ENCODE peak calls at places on chromosome 2, in six cellular contexts. Q is IMR-90, V is neuronal stem cell, U is mesenchymal stem cell, I is H9, K is H1. F is an unnamed sample.
A peak's percentile ranks its signal among the peaks of the same experiment; 100 is the strongest.

GRCh38 chr2:222000326-222000725 is 298.5 kb downstream of the PAX3 start:
- DNase-seq in U (peak; percentile 83), I (no peak), K (no peak), V (no peak), Q (peak; percentile 95), F (peak; percentile 63)

GRCh38 chr2:240351826-240352426 is 83.5 kb upstream of the GPC1 start:
- DNase-seq in V (no peak), U (no peak), Q (no peak), I (no peak), K (no peak), F (no peak)

GRCh38 chr2:64581777-64582539 is 57.8 kb downstream of the AFTPH start:
- DNase-seq in K (no peak), I (no peak), U (no peak), Q (no peak), V (no peak), F (no peak)

GRCh38 chr2:66578853-66579158 is 143.9 kb downstream of the MEIS1 start:
- DNase-seq in K (no peak), Q (no peak), U (no peak), V (no peak), I (no peak), F (no peak)

GRCh38 chr2:83584674-83585073 is 874.4 kb downstream of the SUCLG1 start:
- DNase-seq in U (no peak), Q (no peak), V (peak; percentile 49), I (no peak), K (peak; percentile 17), F (no peak)

GRCh38 chr2:86194751-86195054 is 559 bp downstream of the IMMT start:
- DNase-seq in V (no peak), I (peak; percentile 96), Q (no peak), U (no peak), K (peak; percentile 87), F (no peak)

GRCh38 chr2:227163445-227163997 is 484 bp downstream of the COL4A4 start:
- DNase-seq in Q (no peak), K (no peak), U (no peak), I (peak; percentile 36), V (no peak), F (no peak)

GRCh38 chr2:138175066-138175465 is 210.8 kb downstream of the HNMT start:
- DNase-seq in K (no peak), U (no peak), V (no peak), I (no peak), Q (no peak), F (no peak)

GRCh38 chr2:101986804-101987740 is 4.7 kb upstream of the IL1R2 start:
- DNase-seq in U (no peak), Q (no peak), K (no peak), V (no peak), I (no peak), F (no peak)

GRCh38 chr2:65530547-65531320 is 98.3 kb upstream of the SPRED2 start:
- DNase-seq in K (no peak), U (peak; percentile 46), Q (peak; percentile 50), V (no peak), I (no peak), F (no peak)

GRCh38 chr2:171482877-171483276 is 39.4 kb upstream of the CYBRD1 start:
- DNase-seq in U (no peak), I (peak; percentile 45), Q (peak; percentile 27), K (peak; percentile 5), V (peak; percentile 6), F (peak; percentile 89)

GRCh38 chr2:127066942-127067341 is 40.0 kb downstream of the BIN1 start:
- DNase-seq in K (no peak), U (no peak), I (no peak), Q (peak; percentile 23), V (no peak), F (no peak)

GRCh38 chr2:160294339-160294803 is 94.3 kb upstream of the ITGB6 start:
- DNase-seq in K (no peak), I (no peak), U (peak; percentile 91), Q (peak; percentile 92), V (no peak), F (peak; percentile 28)

GRCh38 chr2:217248312-217248935 is 388.6 kb upstream of the TNP1 start:
- DNase-seq in V (no peak), U (peak; percentile 53), K (no peak), Q (peak; percentile 74), I (peak; percentile 41), F (no peak)

GRCh38 chr2:95062247-95062646 is 36.7 kb downstream of the MAL start:
- DNase-seq in V (no peak), K (no peak), Q (no peak), U (no peak), I (no peak), F (no peak)

GRCh38 chr2:64650722-64651338 is 2.9 kb downstream of the SERTAD2 start:
- DNase-seq in K (no peak), I (no peak), V (no peak), Q (no peak), U (no peak), F (no peak)

GRCh38 chr2:159936471-159936870 is 125.9 kb downstream of the PLA2R1 start:
- DNase-seq in V (no peak), U (no peak), I (no peak), Q (no peak), K (no peak), F (no peak)

GRCh38 chr2:23554054-23554697 is 169.2 kb downstream of the KLHL29 start:
- DNase-seq in I (no peak), K (no peak), Q (no peak), U (no peak), V (no peak), F (no peak)

DNA sequence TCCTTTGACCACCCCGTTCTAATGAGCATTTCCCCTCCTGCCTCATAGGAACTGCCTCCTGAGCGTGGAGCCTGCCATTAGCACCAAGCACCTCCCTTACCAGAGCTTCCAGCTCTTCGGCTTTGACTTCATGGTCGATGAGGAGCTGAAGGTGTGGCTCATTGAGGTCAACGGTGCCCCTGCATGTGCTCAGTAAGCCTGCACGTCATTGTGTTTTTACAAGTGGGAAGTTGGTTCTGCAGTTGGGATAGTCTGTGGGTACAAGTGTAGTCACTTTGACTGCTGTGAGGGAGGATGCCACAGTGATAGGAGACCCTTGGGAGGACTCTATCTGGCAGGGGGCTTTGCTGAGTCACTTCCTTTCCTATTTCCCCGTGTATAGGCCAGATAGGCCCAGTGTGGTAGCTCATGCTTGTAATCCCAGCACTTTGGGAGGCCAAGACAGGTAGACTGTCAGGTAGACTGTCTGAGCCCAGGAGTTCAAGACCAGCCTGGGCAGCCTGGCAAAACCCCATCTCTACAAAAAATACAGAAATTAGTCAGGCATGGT is 22.0 kb upstream of the POLR1B start:
- DNase-seq in V (no peak), U (no peak), Q (no peak), K (no peak), I (no peak), F (no peak)
- H2AFZ ChIP-seq in V (no peak overlapping the region), U (no peak overlapping the region), Q (peak overlapping the region; percentile 41), K (no peak overlapping the region), I (no peak overlapping the region), F (no peak overlapping the region)

DNA sequence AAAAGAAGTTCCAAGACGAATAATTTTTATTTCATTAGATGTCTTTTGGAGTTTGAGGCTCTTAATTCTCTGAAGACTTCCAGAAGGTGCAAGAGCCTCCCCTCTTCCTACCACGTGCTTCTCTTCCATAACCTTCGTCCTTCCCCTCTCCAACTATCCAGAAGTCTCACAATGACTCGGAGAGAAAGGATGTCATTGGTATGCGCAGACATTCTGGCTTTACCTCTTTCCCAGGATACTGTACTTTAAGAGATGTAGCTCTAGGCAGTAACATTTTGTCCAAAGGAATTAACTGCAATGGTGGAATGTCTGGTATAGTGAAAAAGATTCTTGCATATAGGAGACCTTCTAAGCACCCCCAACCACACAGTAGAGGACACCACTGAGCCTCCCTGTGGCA is 249.0 kb upstream of the OSR1 start:
- DNase-seq in V (no peak), I (no peak), K (no peak), U (no peak), Q (peak; percentile 63), F (no peak)
- H3K18ac ChIP-seq in V (no peak overlapping the region), I (no peak overlapping the region), K (no peak overlapping the region), U (peak overlapping the region; percentile 10), Q (peak overlapping the region; percentile 56), F (no peak overlapping the region)

GRCh38 chr2:54559593-54560145 is 103.5 kb downstream of the SPTBN1 start:
- DNase-seq in V (no peak), I (no peak), U (peak; percentile 93), K (no peak), Q (peak; percentile 87), F (peak; percentile 58)
- H3K23ac ChIP-seq in V (no peak overlapping the region), I (no peak overlapping the region), U (no peak overlapping the region), K (no peak overlapping the region), Q (peak overlapping the region; percentile 94), F (no peak overlapping the region)

DNA sequence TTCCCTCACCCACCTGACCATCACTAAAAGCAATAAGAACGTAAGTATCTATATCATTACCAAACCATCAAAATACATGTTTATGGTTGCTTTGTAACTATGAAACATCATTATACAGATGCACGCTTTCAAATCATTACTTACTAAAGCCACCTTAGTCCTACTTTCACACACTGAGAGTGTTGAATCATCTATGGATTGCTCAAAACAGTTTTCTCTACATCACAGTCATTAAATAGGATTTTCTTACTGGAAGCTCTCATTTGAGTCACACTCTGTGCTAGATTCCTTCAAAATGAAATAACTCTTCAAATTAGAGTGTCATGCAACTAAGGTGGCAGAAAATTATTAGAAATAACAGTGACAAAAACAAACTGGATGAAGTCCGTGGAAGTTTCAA is 878.4 kb downstream of the CPS1 start:
- DNase-seq in K (no peak), I (no peak), Q (no peak), U (no peak), V (no peak), F (no peak)
- H2AFZ ChIP-seq in K (no peak overlapping the region), I (no peak overlapping the region), Q (no peak overlapping the region), U (no peak overlapping the region), V (no peak overlapping the region), F (no peak overlapping the region)

GRCh38 chr2:85132392-85132791 is 800 bp upstream of the TCF7L1 start:
- DNase-seq in U (no peak), K (no peak), I (no peak), V (no peak), Q (peak; percentile 39), F (peak; percentile 57)

GRCh38 chr2:85132834-85133637 is at the start of gene TCF7L1:
- DNase-seq in I (peak; percentile 92), V (peak; percentile 91), K (peak; percentile 51), U (peak; percentile 92), Q (peak; percentile 88), F (peak; percentile 54)

GRCh38 chr2:85133751-85134254 is 611 bp downstream of the TCF7L1 start:
- DNase-seq in K (no peak), I (no peak), U (peak; percentile 66), V (peak; percentile 41), Q (peak; percentile 46), F (peak; percentile 69)

GRCh38 chr2:85135066-85135914 is 2.1 kb downstream of the TCF7L1 start:
- DNase-seq in Q (no peak), U (no peak), V (peak; percentile 68), K (peak; percentile 89), I (peak; percentile 91), F (no peak)

DNA sequence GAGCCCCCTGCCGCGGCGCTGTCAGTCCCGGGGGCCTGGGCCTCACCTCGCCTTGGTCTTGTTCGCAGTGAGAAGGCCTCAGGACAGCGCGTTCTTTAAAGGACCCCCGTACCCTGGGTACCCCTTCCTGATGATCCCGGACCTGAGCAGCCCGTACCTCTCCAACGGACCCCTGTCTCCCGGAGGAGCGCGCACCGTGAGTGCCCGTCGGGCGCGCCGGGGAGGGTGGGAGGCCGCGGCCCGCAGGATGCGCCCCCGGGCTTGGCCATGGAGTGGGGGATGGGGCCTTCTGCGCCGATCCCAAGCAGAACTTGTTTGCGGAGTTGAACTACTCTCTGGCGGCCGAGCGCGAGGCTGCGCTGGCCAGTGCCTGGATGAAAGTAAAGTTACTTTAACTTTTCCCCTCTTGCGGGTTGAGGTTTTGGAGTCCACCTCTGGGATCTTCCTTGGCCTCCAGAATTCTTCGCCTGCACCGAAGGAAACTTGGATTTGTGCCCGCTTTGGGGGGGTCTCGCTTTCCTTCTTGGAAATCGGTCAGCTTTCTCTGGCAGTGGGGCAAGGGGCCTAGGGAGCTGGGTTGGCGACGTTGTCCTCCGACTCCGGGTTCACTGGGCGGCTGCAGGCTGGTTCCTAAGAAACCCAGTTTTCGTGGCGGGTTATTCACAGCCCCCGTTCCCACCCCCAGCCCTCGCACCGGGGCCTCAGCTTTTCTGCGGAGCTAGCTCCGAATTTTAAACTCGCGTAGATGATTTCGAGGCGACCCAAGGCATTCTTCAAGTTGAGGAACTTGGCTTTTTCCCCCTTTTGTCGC is 1.3 kb downstream of the TCF7L1 start:
- DNase-seq in I (peak; percentile 63), U (peak; percentile 57), Q (peak; percentile 54), K (no peak), V (peak; percentile 47), F (peak; percentile 59)
- H3K18ac ChIP-seq in I (peak overlapping the region; percentile 53), U (peak overlapping the region; percentile 63), Q (peak overlapping the region; percentile 17), K (peak overlapping the region; percentile 100), V (peak overlapping the region; percentile 99), F (peak overlapping the region; percentile 76)

F was measured in trophoblast cell.